ENCODE peak calls at places on chromosomes 1 and 21, in four cellular contexts. One of them, this sample, is unnamed.

GRCh38 chr1:177385760-177386698 is 215.3 kb downstream of the BRINP2 start:
- DNase-seq in amniotic stem cell: no peak
- DNase-seq in naive thymus-derived CD4-positive, alpha-beta T cell: no peak
- DNase-seq in activated CD8-positive, alpha-beta memory T cell treated with anti-CD3 and anti-CD28 coated beads, Interleukin-2, amount 50 U/mL, for 4 hours: no peak
- DNase-seq in this sample: no peak

GRCh38 chr1:16677552-16678423 is 11.0 kb upstream of the RNU1-3 start:
- DNase-seq in amniotic stem cell: no peak
- DNase-seq in naive thymus-derived CD4-positive, alpha-beta T cell: peak; percentile 44
- DNase-seq in activated CD8-positive, alpha-beta memory T cell treated with anti-CD3 and anti-CD28 coated beads, Interleukin-2, amount 50 U/mL, for 4 hours: no peak
- DNase-seq in this sample: no peak

GRCh38 chr1:204178487-204179281 is 12.5 kb upstream of the REN start:
- DNase-seq in amniotic stem cell: no peak
- DNase-seq in naive thymus-derived CD4-positive, alpha-beta T cell: no peak
- DNase-seq in activated CD8-positive, alpha-beta memory T cell treated with anti-CD3 and anti-CD28 coated beads, Interleukin-2, amount 50 U/mL, for 4 hours: no peak
- DNase-seq in this sample: no peak

GRCh38 chr1:201397675-201398074 is 1.4 kb downstream of the LAD1 start:
- DNase-seq in amniotic stem cell: no peak
- DNase-seq in naive thymus-derived CD4-positive, alpha-beta T cell: no peak
- DNase-seq in activated CD8-positive, alpha-beta memory T cell treated with anti-CD3 and anti-CD28 coated beads, Interleukin-2, amount 50 U/mL, for 4 hours: no peak
- DNase-seq in this sample: no peak

GRCh38 chr21:29372063-29372802 is 73.5 kb downstream of the BACH1 start:
- DNase-seq in amniotic stem cell: peak; percentile 77
- DNase-seq in naive thymus-derived CD4-positive, alpha-beta T cell: peak; percentile 64
- DNase-seq in activated CD8-positive, alpha-beta memory T cell treated with anti-CD3 and anti-CD28 coated beads, Interleukin-2, amount 50 U/mL, for 4 hours: peak; percentile 34
- DNase-seq in this sample: peak; percentile 82

GRCh38 chr21:31475223-31475622 is 131.2 kb upstream of the TIAM1 start:
- DNase-seq in amniotic stem cell: no peak
- DNase-seq in naive thymus-derived CD4-positive, alpha-beta T cell: no peak
- DNase-seq in activated CD8-positive, alpha-beta memory T cell treated with anti-CD3 and anti-CD28 coated beads, Interleukin-2, amount 50 U/mL, for 4 hours: no peak
- DNase-seq in this sample: no peak

GRCh38 chr1:110060034-110060661 is 10.3 kb downstream of the ALX3 start:
- DNase-seq in amniotic stem cell: no peak
- DNase-seq in naive thymus-derived CD4-positive, alpha-beta T cell: peak; percentile 50
- DNase-seq in activated CD8-positive, alpha-beta memory T cell treated with anti-CD3 and anti-CD28 coated beads, Interleukin-2, amount 50 U/mL, for 4 hours: peak; percentile 75
- DNase-seq in this sample: peak; percentile 58

GRCh38 chr1:61616830-61617229 is 108.1 kb downstream of the TM2D1 start:
- DNase-seq in amniotic stem cell: no peak
- DNase-seq in naive thymus-derived CD4-positive, alpha-beta T cell: no peak
- DNase-seq in activated CD8-positive, alpha-beta memory T cell treated with anti-CD3 and anti-CD28 coated beads, Interleukin-2, amount 50 U/mL, for 4 hours: no peak
- DNase-seq in this sample: no peak

GRCh38 chr1:101140041-101140718 is 96.6 kb upstream of the S1PR1 start:
- DNase-seq in amniotic stem cell: no peak
- DNase-seq in naive thymus-derived CD4-positive, alpha-beta T cell: no peak
- DNase-seq in activated CD8-positive, alpha-beta memory T cell treated with anti-CD3 and anti-CD28 coated beads, Interleukin-2, amount 50 U/mL, for 4 hours: no peak
- DNase-seq in this sample: no peak

GRCh38 chr1:196196486-196196885 is 411.8 kb downstream of the KCNT2 start:
- DNase-seq in amniotic stem cell: no peak
- DNase-seq in naive thymus-derived CD4-positive, alpha-beta T cell: no peak
- DNase-seq in activated CD8-positive, alpha-beta memory T cell treated with anti-CD3 and anti-CD28 coated beads, Interleukin-2, amount 50 U/mL, for 4 hours: no peak
- DNase-seq in this sample: no peak

GRCh38 chr1:185960377-185961151 is 226.4 kb downstream of the HMCN1 start:
- DNase-seq in amniotic stem cell: no peak
- DNase-seq in naive thymus-derived CD4-positive, alpha-beta T cell: no peak
- DNase-seq in activated CD8-positive, alpha-beta memory T cell treated with anti-CD3 and anti-CD28 coated beads, Interleukin-2, amount 50 U/mL, for 4 hours: no peak
- DNase-seq in this sample: no peak

GRCh38 chr1:153346067-153346723 is 2.4 kb downstream of the PGLYRP4 start:
- DNase-seq in amniotic stem cell: no peak
- DNase-seq in naive thymus-derived CD4-positive, alpha-beta T cell: no peak
- DNase-seq in activated CD8-positive, alpha-beta memory T cell treated with anti-CD3 and anti-CD28 coated beads, Interleukin-2, amount 50 U/mL, for 4 hours: no peak
- DNase-seq in this sample: no peak

GRCh38 chr1:186985889-186986491 is 157.2 kb downstream of the PLA2G4A start:
- DNase-seq in amniotic stem cell: peak; percentile 34
- DNase-seq in naive thymus-derived CD4-positive, alpha-beta T cell: peak; percentile 36
- DNase-seq in activated CD8-positive, alpha-beta memory T cell treated with anti-CD3 and anti-CD28 coated beads, Interleukin-2, amount 50 U/mL, for 4 hours: no peak
- DNase-seq in this sample: peak; percentile 44

GRCh38 chr1:218345673-218346390 is 696 bp downstream of the TGFB2 start:
- DNase-seq in amniotic stem cell: no peak
- DNase-seq in naive thymus-derived CD4-positive, alpha-beta T cell: peak; percentile 22
- DNase-seq in activated CD8-positive, alpha-beta memory T cell treated with anti-CD3 and anti-CD28 coated beads, Interleukin-2, amount 50 U/mL, for 4 hours: peak; percentile 36
- DNase-seq in this sample: no peak

GRCh38 chr1:85444381-85444780 is 20.6 kb downstream of the DDAH1 start:
- DNase-seq in amniotic stem cell: no peak
- DNase-seq in naive thymus-derived CD4-positive, alpha-beta T cell: no peak
- DNase-seq in activated CD8-positive, alpha-beta memory T cell treated with anti-CD3 and anti-CD28 coated beads, Interleukin-2, amount 50 U/mL, for 4 hours: no peak
- DNase-seq in this sample: no peak

GRCh38 chr21:41426656-41427311 is 745 bp downstream of the MX1 start:
- DNase-seq in amniotic stem cell: no peak
- DNase-seq in naive thymus-derived CD4-positive, alpha-beta T cell: no peak
- DNase-seq in activated CD8-positive, alpha-beta memory T cell treated with anti-CD3 and anti-CD28 coated beads, Interleukin-2, amount 50 U/mL, for 4 hours: no peak
- DNase-seq in this sample: peak; percentile 25

GRCh38 chr1:172460901-172461315 is 17.0 kb upstream of the PIGC start:
- DNase-seq in amniotic stem cell: no peak
- DNase-seq in naive thymus-derived CD4-positive, alpha-beta T cell: no peak
- DNase-seq in activated CD8-positive, alpha-beta memory T cell treated with anti-CD3 and anti-CD28 coated beads, Interleukin-2, amount 50 U/mL, for 4 hours: no peak
- DNase-seq in this sample: no peak

GRCh38 chr1:184116287-184116686 is 64.8 kb downstream of the TSEN15 start:
- DNase-seq in amniotic stem cell: no peak
- DNase-seq in naive thymus-derived CD4-positive, alpha-beta T cell: no peak
- DNase-seq in activated CD8-positive, alpha-beta memory T cell treated with anti-CD3 and anti-CD28 coated beads, Interleukin-2, amount 50 U/mL, for 4 hours: no peak
- DNase-seq in this sample: no peak

GRCh38 chr21:37357691-37358090 is 8.9 kb upstream of the DYRK1A start:
- DNase-seq in amniotic stem cell: no peak
- DNase-seq in naive thymus-derived CD4-positive, alpha-beta T cell: no peak
- DNase-seq in activated CD8-positive, alpha-beta memory T cell treated with anti-CD3 and anti-CD28 coated beads, Interleukin-2, amount 50 U/mL, for 4 hours: no peak
- DNase-seq in this sample: no peak

GRCh38 chr1:169486281-169486904 is 649 bp upstream of the SLC19A2 start:
- DNase-seq in amniotic stem cell: peak; percentile 4
- DNase-seq in naive thymus-derived CD4-positive, alpha-beta T cell: no peak
- DNase-seq in activated CD8-positive, alpha-beta memory T cell treated with anti-CD3 and anti-CD28 coated beads, Interleukin-2, amount 50 U/mL, for 4 hours: no peak
- DNase-seq in this sample: no peak

GRCh38 chr1:30420519-30421050 is 302.8 kb downstream of the MATN1 start:
- DNase-seq in amniotic stem cell: no peak
- DNase-seq in naive thymus-derived CD4-positive, alpha-beta T cell: no peak
- DNase-seq in activated CD8-positive, alpha-beta memory T cell treated with anti-CD3 and anti-CD28 coated beads, Interleukin-2, amount 50 U/mL, for 4 hours: no peak
- DNase-seq in this sample: no peak

GRCh38 chr1:166978795-166979194 is 3.5 kb upstream of the ILDR2 start:
- DNase-seq in amniotic stem cell: no peak
- DNase-seq in naive thymus-derived CD4-positive, alpha-beta T cell: no peak
- DNase-seq in activated CD8-positive, alpha-beta memory T cell treated with anti-CD3 and anti-CD28 coated beads, Interleukin-2, amount 50 U/mL, for 4 hours: no peak
- DNase-seq in this sample: no peak

GRCh38 chr1:41364444-41365319 is 3.4 kb downstream of the FOXO6 start:
- DNase-seq in amniotic stem cell: no peak
- DNase-seq in naive thymus-derived CD4-positive, alpha-beta T cell: no peak
- DNase-seq in activated CD8-positive, alpha-beta memory T cell treated with anti-CD3 and anti-CD28 coated beads, Interleukin-2, amount 50 U/mL, for 4 hours: no peak
- DNase-seq in this sample: no peak

GRCh38 chr1:101137144-101138126 is 99.4 kb upstream of the S1PR1 start:
- DNase-seq in amniotic stem cell: no peak
- DNase-seq in naive thymus-derived CD4-positive, alpha-beta T cell: no peak
- DNase-seq in activated CD8-positive, alpha-beta memory T cell treated with anti-CD3 and anti-CD28 coated beads, Interleukin-2, amount 50 U/mL, for 4 hours: no peak
- DNase-seq in this sample: no peak

GRCh38 chr1:56284933-56285332 is 294.4 kb downstream of the PLPP3 start:
- DNase-seq in amniotic stem cell: no peak
- DNase-seq in naive thymus-derived CD4-positive, alpha-beta T cell: no peak
- DNase-seq in activated CD8-positive, alpha-beta memory T cell treated with anti-CD3 and anti-CD28 coated beads, Interleukin-2, amount 50 U/mL, for 4 hours: no peak
- DNase-seq in this sample: no peak

This sample was measured in CD4-positive, CD25-positive, alpha-beta regulatory T cell.